ENCODE peak calls at places on chromosomes 4 and X, in four cellular contexts. W, N, I and Y are unnamed samples.
A peak's percentile ranks its signal among the peaks of the same experiment; 100 is the strongest.

GRCh38 chrX:45758738-45759397 is 558.2 kb upstream of the DIPK2B start:
- DNase-seq in I (peak; percentile 32), N (no peak), W (peak; percentile 64), Y (no peak)

GRCh38 chrX:153973127-153974002 is 811 bp downstream of the TMEM187 start:
- DNase-seq in N (no peak), I (no peak), W (no peak), Y (no peak)

GRCh38 chrX:133749951-133750350 is 235.4 kb downstream of the GPC3 start:
- DNase-seq in W (no peak), I (no peak), N (no peak), Y (no peak)

GRCh38 chr4:80202784-80203553 is 5.7 kb downstream of the PRDM8 start:
- DNase-seq in I (peak; percentile 64), W (no peak), N (no peak), Y (peak; percentile 58)

GRCh38 chrX:12949927-12950656 is 24.8 kb upstream of the TMSB4X start:
- DNase-seq in W (peak; percentile 99), I (peak; percentile 87), N (peak; percentile 71), Y (no peak)

GRCh38 chr4:151462554-151462953 is 53.6 kb downstream of the FHIP1A start:
- DNase-seq in N (no peak), W (no peak), I (no peak), Y (no peak)

GRCh38 chr4:73034896-73035295 is 34.6 kb downstream of the COX18 start:
- DNase-seq in W (no peak), N (no peak), I (no peak), Y (no peak)

GRCh38 chr4:98626350-98626749 is 32.1 kb downstream of the TSPAN5 start:
- DNase-seq in W (no peak), N (no peak), I (no peak), Y (no peak)

GRCh38 chrX:13791559-13791958 is 25.3 kb downstream of the GPM6B start:
- DNase-seq in W (no peak), I (no peak), N (no peak), Y (no peak)

GRCh38 chr4:53861856-53862610 is 202.4 kb downstream of the CHIC2 start:
- DNase-seq in N (no peak), W (no peak), I (no peak), Y (no peak)

GRCh38 chr4:102722740-102723139 is 38.0 kb downstream of the MANBA start:
- DNase-seq in W (no peak), I (no peak), N (no peak), Y (no peak)

GRCh38 chrX:136055651-136056221 is 70.5 kb downstream of the SLC9A6 start:
- DNase-seq in I (no peak), W (no peak), N (no peak), Y (no peak)

GRCh38 chr4:20194079-20195013 is 57.4 kb upstream of the SLIT2 start:
- DNase-seq in W (no peak), N (no peak), I (no peak), Y (no peak)

GRCh38 chrX:22660756-22661155 is 339.0 kb upstream of the DDX53 start:
- DNase-seq in N (no peak), W (no peak), I (no peak), Y (no peak)

GRCh38 chr4:182022899-182023298 is 220.3 kb upstream of the TENM3 start:
- DNase-seq in N (no peak), I (no peak), W (no peak), Y (no peak)

GRCh38 chr4:57131849-57132745 is 21.9 kb upstream of the IGFBP7 start:
- DNase-seq in N (no peak), I (no peak), W (no peak), Y (no peak)

GRCh38 chr4:10687526-10687925 is 3.0 kb upstream of the CLNK start:
- DNase-seq in N (no peak), I (no peak), W (no peak), Y (no peak)

GRCh38 chrX:114959729-114960128 is 57.7 kb downstream of the IL13RA2 start:
- DNase-seq in N (no peak), W (no peak), I (no peak), Y (no peak)

GRCh38 chr4:41141910-41142309 is 72.4 kb downstream of the APBB2 start:
- DNase-seq in N (no peak), I (no peak), W (no peak), Y (no peak)

GRCh38 chr4:86484241-86484640 is 109.9 kb upstream of the PTPN13 start:
- DNase-seq in W (no peak), I (no peak), N (no peak), Y (no peak)

GRCh38 chr4:107931775-107932321 is 499 bp downstream of the CYP2U1 start:
- DNase-seq in I (no peak), W (no peak), N (no peak), Y (no peak)

GRCh38 chr4:97720869-97721432 is 422.3 kb downstream of the STPG2 start:
- DNase-seq in I (no peak), W (no peak), N (no peak), Y (no peak)

GRCh38 chr4:103244251-103244650 is 46.1 kb upstream of the CENPE start:
- DNase-seq in W (no peak), N (no peak), I (no peak), Y (no peak)

GRCh38 chr4:30719363-30720020 is 677 bp upstream of the PCDH7 start:
- DNase-seq in N (no peak), W (no peak), I (no peak), Y (no peak)

GRCh38 chr4:61425315-61425714 is 225.2 kb downstream of the ADGRL3 start:
- DNase-seq in W (no peak), N (no peak), I (no peak), Y (no peak)

GRCh38 chrX:134010690-134011089 is 25.3 kb upstream of the GPC3 start:
- DNase-seq in N (no peak), I (no peak), W (no peak), Y (no peak)

GRCh38 chr4:88219099-88219498 is 60.7 kb upstream of the ABCG2 start:
- DNase-seq in I (peak; percentile 17), N (peak; percentile 36), W (no peak), Y (no peak)

GRCh38 chr4:23083391-23083790 is 390.7 kb downstream of the GBA3 start:
- DNase-seq in I (no peak), W (no peak), N (no peak), Y (no peak)

GRCh38 chrX:20347486-20347885 is 80.8 kb upstream of the RPS6KA3 start:
- DNase-seq in I (no peak), W (no peak), N (no peak), Y (no peak)

GRCh38 chrX:155028192-155028591 is 1.5 kb downstream of the FUNDC2 start:
- DNase-seq in W (no peak), N (no peak), I (no peak), Y (no peak)

GRCh38 chr4:120843840-120844527 is 78.5 kb downstream of the PRDM5 start:
- DNase-seq in N (no peak), I (no peak), W (no peak), Y (no peak)

GRCh38 chr4:48997962-48998361 is 11.9 kb downstream of the CWH43 start:
- DNase-seq in W (no peak), I (no peak), N (no peak), Y (no peak)
- TF ChIP-seq SPI1 in W (no peak), I (no peak), N (no peak), Y (no peak)

DNA sequence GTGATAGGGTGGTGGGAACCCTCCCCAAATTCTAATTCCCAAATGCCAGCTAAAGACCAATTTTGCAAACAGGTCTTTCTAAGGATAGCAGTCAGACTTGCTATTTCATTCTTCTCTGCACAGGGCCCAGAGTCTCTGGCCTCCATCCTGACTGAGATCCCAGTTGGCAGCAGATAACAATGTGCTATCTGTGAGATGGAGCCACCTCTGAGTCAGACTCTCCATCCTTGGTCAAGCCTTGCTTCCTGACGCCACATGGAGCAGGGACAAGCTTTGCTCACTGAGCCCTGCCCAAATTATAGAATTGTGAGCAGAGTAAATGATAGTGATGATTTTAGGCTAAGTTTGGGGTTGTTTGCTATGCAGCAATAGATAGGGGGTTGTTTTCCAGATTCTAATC is 33.6 kb upstream of the SETD7 start:
- DNase-seq in I (no peak), W (no peak), N (no peak), Y (no peak)
- TF ChIP-seq SPI1 in I (no peak), W (no peak), N (no peak), Y (no peak)

GRCh38 chr4:168388890-168389289 is 70.3 kb upstream of the DDX60 start:
- DNase-seq in I (no peak), N (no peak), W (no peak), Y (no peak)
- TF ChIP-seq SPI1 in I (no peak), N (no peak), W (no peak), Y (no peak)

GRCh38 chrX:28586891-28587635 is at the start of gene IL1RAPL1:
- DNase-seq in W (no peak), N (no peak), I (no peak), Y (no peak)
- TF ChIP-seq SPI1 in W (no peak), N (no peak), I (no peak), Y (no peak)

GRCh38 chrX:103614999-103615398 is 7.2 kb downstream of the TCEAL3 start:
- DNase-seq in N (no peak), W (no peak), I (no peak), Y (no peak)
- TF ChIP-seq SPI1 in N (no peak), W (no peak), I (no peak), Y (no peak)